ENCODE peak calls at places on chromosomes 12 and 14, in five cellular contexts. L, E, J, U and Y are unnamed samples. For H3K4me1 and H3K36me3, the result is how much of the 10 kb centered on the place peaks cover.

GRCh38 chr14:20387577-20387976 is 25.7 kb downstream of the TEP1 start:
- DNase-seq in J (no peak), E (no peak), L (no peak), U (no peak), Y (no peak)

GRCh38 chr12:19298837-19299605 is 140.3 kb upstream of the AEBP2 start:
- DNase-seq in U (peak), J (no peak), E (no peak), L (no peak), Y (no peak)

GRCh38 chr12:2268478-2269286 is 215.9 kb downstream of the CACNA1C start:
- DNase-seq in L (peak), E (no peak), J (peak), U (no peak), Y (no peak)

GRCh38 chr12:12786371-12786715 is 884 bp downstream of the APOLD1 start:
- DNase-seq in U (no peak), L (no peak), E (no peak), J (no peak), Y (no peak)

GRCh38 chr12:71645268-71645667 is 18.4 kb downstream of the ZFC3H1 start:
- DNase-seq in E (no peak), J (no peak), L (no peak), U (no peak), Y (no peak)

GRCh38 chr14:50425816-50426215 is 29.1 kb upstream of the CDKL1 start:
- DNase-seq in U (no peak), E (no peak), L (peak), J (no peak), Y (no peak)

GRCh38 chr14:38646391-38646790 is 390.5 kb upstream of the CLEC14A start:
- DNase-seq in U (no peak), L (no peak), J (no peak), E (no peak), Y (no peak)

GRCh38 chr12:108551556-108551955 is 9.4 kb downstream of the SART3 start:
- DNase-seq in L (peak), U (no peak), E (no peak), J (no peak), Y (no peak)

GRCh38 chr14:54582334-54582733 is 15.4 kb downstream of the SAMD4A start:
- DNase-seq in L (no peak), U (no peak), J (no peak), E (no peak), Y (no peak)

GRCh38 chr12:54662028-54662427 is 13.9 kb upstream of the DCD start:
- DNase-seq in J (no peak), U (no peak), E (no peak), L (no peak), Y (no peak)

GRCh38 chr12:113230315-113231274 is 9.3 kb downstream of the TPCN1 start:
- DNase-seq in L (no peak), E (no peak), J (no peak), U (peak), Y (peak)

GRCh38 chr14:58297412-58297761 is 968 bp upstream of the ARID4A start:
- DNase-seq in E (no peak), J (no peak), L (peak), U (no peak), Y (no peak)

GRCh38 chr12:80937391-80938238 is at the start of gene LIN7A:
- DNase-seq in U (peak), J (peak), L (peak), E (no peak), Y (peak)

GRCh38 chr14:77641207-77641533 is 24.7 kb upstream of the SPTLC2 start:
- DNase-seq in L (no peak), J (no peak), U (no peak), E (no peak), Y (no peak)

GRCh38 chr12:113933201-113933786 is 32.8 kb downstream of the RBM19 start:
- DNase-seq in E (no peak), U (no peak), J (peak), L (peak), Y (no peak)

GRCh38 chr14:100782516-100783320 is 43.2 kb upstream of the MEG3 start:
- DNase-seq in E (no peak), J (no peak), U (peak), L (no peak), Y (no peak)

GRCh38 chr12:31471823-31472222 is 119.1 kb downstream of the DENND5B start:
- DNase-seq in L (no peak), J (no peak), U (no peak), E (no peak), Y (no peak)

GRCh38 chr14:100088226-100088625 is 23.0 kb downstream of the EVL start:
- DNase-seq in L (no peak), U (peak), E (no peak), J (no peak), Y (no peak)

DNA sequence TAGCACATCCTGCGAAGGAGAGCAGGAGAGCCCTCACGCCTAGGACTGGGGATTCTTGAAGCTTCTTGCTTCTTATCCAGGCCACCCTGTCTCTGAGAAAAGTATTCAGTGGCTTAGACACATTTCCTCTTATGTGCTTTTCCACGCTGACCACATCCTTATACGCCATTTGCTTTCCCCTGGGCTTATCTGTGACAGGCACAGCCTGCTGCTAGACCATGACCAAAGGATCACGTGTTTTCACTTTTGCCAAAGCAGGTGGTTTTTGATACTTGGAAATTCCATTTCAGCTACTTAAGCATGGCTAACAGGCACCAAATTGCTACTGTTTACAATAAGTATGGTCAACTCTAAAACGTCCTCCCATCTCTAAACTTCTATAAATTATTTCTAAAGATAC is 587.5 kb downstream of the AACS start:
- DNase-seq in E (no peak), J (no peak), U (no peak), L (no peak), Y (no peak)
- H3K27ac ChIP-seq in E (no peak), J (no peak), U (no peak), L (no peak), Y (no peak)

GRCh38 chr14:67819563-67820411 is at the start of gene RAD51B:
- DNase-seq in L (peak), E (peak), J (peak), U (peak), Y (peak)

GRCh38 chr14:67817750-67818438 is 1.5 kb upstream of the ZFYVE26 start:
- DNase-seq in E (no peak), L (no peak), J (no peak), U (no peak), Y (no peak)

GRCh38 chr14:67814826-67815225 is 1.6 kb downstream of the ZFYVE26 start:
- DNase-seq in L (peak), U (no peak), J (no peak), E (no peak), Y (no peak)

GRCh38 chr14:67816326-67817009 is at the start of gene ZFYVE26:
- DNase-seq in E (peak), U (peak), L (peak), J (peak), Y (peak)

GRCh38 chr14:67815573-67816235 is 686 bp downstream of the ZFYVE26 start:
- DNase-seq in J (peak), L (peak), E (no peak), U (no peak), Y (no peak)
- H3K4me1 ChIP-seq in J (under half), L (under half), E (under half), U (under half), Y (under half)

DNA sequence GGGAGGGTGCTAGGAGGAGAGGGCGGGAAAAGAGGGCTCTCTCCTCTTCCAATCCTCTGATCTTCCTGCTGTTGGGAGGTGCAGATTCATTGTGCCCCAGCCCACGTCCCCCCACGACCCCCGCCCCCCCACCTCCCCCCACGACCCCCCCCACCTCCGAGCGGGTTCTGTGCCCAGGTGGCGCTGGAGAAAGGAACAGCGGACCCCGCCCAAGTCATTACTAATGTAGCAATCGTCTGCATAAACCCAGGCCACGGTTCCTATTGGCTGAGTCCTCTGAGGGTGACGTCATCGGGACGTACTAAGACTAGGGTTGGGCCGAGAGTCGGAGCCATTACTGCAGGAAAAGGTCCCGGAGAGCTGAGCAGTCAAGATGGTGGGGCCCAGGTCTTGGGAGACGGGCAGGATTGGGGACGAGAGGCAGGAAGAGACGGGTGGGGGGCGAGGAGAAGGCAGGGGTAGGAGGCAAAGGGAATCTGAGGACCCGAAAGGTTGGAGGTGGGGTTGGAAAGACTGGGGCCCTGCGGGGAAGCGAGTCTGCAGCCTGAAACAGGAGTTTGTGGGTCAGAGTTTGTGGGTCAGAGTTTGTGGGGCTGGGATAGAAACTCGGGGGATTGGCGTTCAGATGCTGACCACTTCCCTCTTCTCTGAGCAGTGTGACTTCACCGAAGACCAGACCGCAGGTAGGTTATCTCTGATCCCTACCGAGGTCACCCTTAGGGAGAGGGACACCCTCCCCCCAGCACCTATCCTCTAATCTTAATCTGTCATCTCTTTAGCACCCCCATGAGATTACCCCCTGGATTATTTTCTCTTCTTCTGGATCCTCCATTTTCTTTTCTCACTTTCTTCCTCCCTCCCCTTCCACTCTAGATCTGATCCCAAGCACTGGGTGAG is at the start of gene MYL6:
- DNase-seq in L (peak), J (peak), E (peak), U (peak), Y (peak)
- H3K36me3 ChIP-seq in L (half or more), J (half or more), E (under half), U (under half), Y (under half)

GRCh38 chr14:65904988-65905387 is 492.5 kb downstream of the FUT8 start:
- DNase-seq in J (no peak), U (no peak), E (no peak), L (no peak), Y (no peak)
- H3K27ac ChIP-seq in J (no peak), U (no peak), E (no peak), L (no peak), Y (no peak)

GRCh38 chr14:75452900-75453816 is 25.3 kb downstream of the JDP2 start:
- DNase-seq in E (no peak), U (peak), J (peak), L (peak), Y (peak)
- H3K4me1 ChIP-seq in E (under half), U (under half), J (under half), L (half or more), Y (half or more)

DNA sequence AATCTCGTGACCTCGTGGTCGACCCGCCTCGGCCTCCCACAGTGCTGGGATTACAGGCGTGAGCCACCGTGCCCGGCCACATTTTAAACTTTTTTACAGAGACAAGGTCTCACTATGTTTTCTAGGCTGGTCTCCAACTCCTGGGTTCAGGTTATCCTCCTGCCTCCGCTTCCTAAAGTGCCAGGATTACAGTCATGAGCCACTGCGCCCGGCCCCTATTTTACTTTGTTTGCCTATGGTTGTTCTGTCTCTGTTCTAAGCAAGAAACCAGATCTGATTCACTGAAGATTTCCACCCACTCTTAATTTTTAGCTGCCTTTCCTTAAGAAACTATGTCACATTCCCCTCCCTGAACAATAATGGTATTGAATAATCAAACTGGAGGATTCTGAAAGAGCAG is 38.9 kb upstream of the PSEN1 start:
- DNase-seq in E (no peak), L (no peak), J (no peak), U (no peak), Y (no peak)
- H3K36me3 ChIP-seq in E (under half), L (half or more), J (half or more), U (under half), Y (half or more)